ENCODE peak calls at places on chromosomes 12 and 14, in seven cellular contexts. B is RWPE2, U is left lobe of liver, L is fibroblast of the conjunctiva, V is mammary epithelial cell, T is HCEC 1CT, O is GM03348. P is an unnamed sample.

GRCh38 chr12:18907154-18907553 is 169.2 kb downstream of the CAPZA3 start:
- DNase-seq in T (no peak), L (no peak), O (no peak), V (no peak), U (no peak), B (no peak), P (no peak)

GRCh38 chr12:2894961-2895360 is 4.3 kb downstream of the TULP3 start:
- DNase-seq in B (no peak), U (no peak), O (peak), V (no peak), T (no peak), L (no peak), P (no peak)

GRCh38 chr12:2185751-2186341 is 133.1 kb downstream of the CACNA1C start:
- DNase-seq in T (no peak), V (no peak), O (no peak), L (no peak), U (no peak), B (no peak), P (no peak)

GRCh38 chr12:102702447-102703114 is 214.5 kb downstream of the PAH start:
- DNase-seq in L (peak), T (no peak), U (peak), V (peak), B (no peak), O (peak), P (no peak)

GRCh38 chr12:53695148-53696138 is 19.6 kb upstream of the ATP5MC2 start:
- DNase-seq in V (no peak), L (no peak), T (peak), B (no peak), U (no peak), O (peak), P (no peak)

GRCh38 chr14:26636571-26636970 is 38.7 kb upstream of the NOVA1 start:
- DNase-seq in L (no peak), B (no peak), V (no peak), U (no peak), O (no peak), T (peak), P (no peak)

GRCh38 chr12:7018350-7019042 is at the start of gene LPCAT3:
- DNase-seq in T (peak), B (peak), V (peak), L (peak), U (peak), O (peak), P (peak)

GRCh38 chr14:28629328-28630004 is 137.1 kb upstream of the FOXG1 start:
- DNase-seq in U (no peak), T (no peak), O (no peak), B (no peak), V (peak), L (no peak), P (no peak)

GRCh38 chr12:104056419-104056972 is 6.5 kb upstream of the GLT8D2 start:
- DNase-seq in B (no peak), T (no peak), O (no peak), V (no peak), U (no peak), L (no peak), P (no peak)

GRCh38 chr14:32342854-32343200 is 13.7 kb downstream of the AKAP6 start:
- DNase-seq in B (no peak), T (no peak), U (no peak), V (no peak), O (no peak), L (no peak), P (no peak)

GRCh38 chr14:90522585-90523191 is 125.9 kb downstream of the CALM1 start:
- DNase-seq in B (no peak), O (no peak), L (no peak), U (no peak), V (no peak), T (no peak), P (peak)

GRCh38 chr12:82760423-82760822 is 73.7 kb downstream of the TMTC2 start:
- DNase-seq in B (no peak), V (no peak), L (no peak), O (no peak), T (no peak), U (no peak), P (no peak)

GRCh38 chr14:88518592-88519512 is 36.0 kb downstream of the PTPN21 start:
- DNase-seq in V (peak), U (no peak), T (peak), L (peak), B (no peak), O (peak), P (no peak)

GRCh38 chr12:67659296-67659695 is 10.8 kb downstream of the DYRK2 start:
- DNase-seq in T (no peak), V (no peak), L (no peak), O (no peak), U (no peak), B (no peak), P (no peak)

GRCh38 chr14:68364823-68365222 is 428.0 kb downstream of the ZFP36L1 start:
- DNase-seq in B (no peak), L (no peak), O (no peak), U (no peak), T (no peak), V (no peak), P (no peak)

GRCh38 chr12:105355752-105356151 is 25.3 kb downstream of the C12orf75 start:
- DNase-seq in T (peak), L (no peak), B (no peak), V (peak), O (peak), U (no peak), P (no peak)

GRCh38 chr14:69073429-69073828 is 79.5 kb downstream of the DCAF5 start:
- DNase-seq in T (no peak), B (no peak), O (no peak), L (no peak), U (no peak), V (no peak), P (no peak)

GRCh38 chr14:67566908-67567307 is 33.2 kb downstream of the PIGH start:
- DNase-seq in U (no peak), O (no peak), V (no peak), B (peak), L (peak), T (no peak), P (peak)

GRCh38 chr14:105180598-105181528 is at the start of gene NUDT14:
- DNase-seq in L (no peak), V (peak), B (no peak), O (peak), T (peak), U (peak), P (no peak)

P was measured in posterior vena cava.